ENCODE peak calls at places on chromosome 2, in seven cellular contexts. V is activated CD8-positive, alpha-beta memory T cell treated with anti-CD3 and anti-CD28 coated beads, Interleukin-2, amount 10 ng/mL, durations not matched to agents 7 days and 5 days; Q is hepatocyte; Z is PC-9; I is iris pigment epithelial cell; X is NCI-H774; C is stimulated activated CD8-positive, alpha-beta memory T cell treated with anti-CD3 and anti-CD28 coated beads, Interleukin-4, amount 100 ng/mL, for 1 hour. D is an unnamed sample.

GRCh38 chr2:71856709-71857525 is 290.7 kb downstream of the CYP26B1 start:
- DNase-seq in X (no peak), Q (no peak), Z (no peak), C (no peak), V (no peak), I (no peak), D (no peak)

GRCh38 chr2:219495531-219496122 is 3.1 kb upstream of the GMPPA start:
- DNase-seq in Q (peak), I (peak), X (no peak), C (no peak), Z (peak), V (peak), D (peak)

GRCh38 chr2:147255812-147256211 is 589.0 kb upstream of the ACVR2A start:
- DNase-seq in Q (no peak), Z (no peak), X (no peak), I (no peak), V (no peak), C (no peak), D (no peak)

GRCh38 chr2:45182667-45183620 is 173.7 kb upstream of the SIX2 start:
- DNase-seq in C (no peak), I (no peak), X (no peak), V (no peak), Q (no peak), Z (no peak), D (peak)

GRCh38 chr2:134372141-134372540 is 118.3 kb downstream of the MGAT5 start:
- DNase-seq in Q (no peak), I (peak), X (no peak), Z (no peak), V (no peak), C (no peak), D (no peak)

GRCh38 chr2:72271766-72272615 is 124.3 kb upstream of the CYP26B1 start:
- DNase-seq in Q (peak), C (no peak), I (peak), X (no peak), V (no peak), Z (peak), D (no peak)

GRCh38 chr2:20617892-20618467 is 32.9 kb downstream of the HS1BP3 start:
- DNase-seq in X (peak), Q (peak), V (no peak), C (no peak), I (peak), Z (peak), D (peak)

GRCh38 chr2:42450136-42450535 is 43.6 kb downstream of the KCNG3 start:
- DNase-seq in Q (no peak), V (no peak), Z (peak), I (peak), X (no peak), C (no peak), D (no peak)

GRCh38 chr2:67877281-67877680 is 185.5 kb downstream of the C1D start:
- DNase-seq in I (no peak), Q (no peak), X (no peak), V (no peak), Z (no peak), C (no peak), D (no peak)

GRCh38 chr2:118539290-118539689 is 308.2 kb downstream of the EN1 start:
- DNase-seq in V (no peak), X (no peak), Q (peak), Z (no peak), I (peak), C (no peak), D (peak)

GRCh38 chr2:197198890-197199289 is 111.7 kb downstream of the ANKRD44 start:
- DNase-seq in V (peak), Q (no peak), Z (no peak), C (peak), I (no peak), X (no peak), D (no peak)

GRCh38 chr2:10457846-10458563 is 9.9 kb upstream of the ODC1 start:
- DNase-seq in V (no peak), X (no peak), I (peak), Z (no peak), Q (no peak), C (no peak), D (peak)

GRCh38 chr2:130836501-130837174 is at the start of gene ARHGEF4:
- DNase-seq in Q (peak), Z (peak), C (no peak), V (peak), I (no peak), X (no peak), D (no peak)

D was measured in fibroblast of mammary gland.